ENCODE peak calls at places on chromosomes 12 and 14, in four cellular contexts. G is GM12878, W is HepG2, Q is K562. M is an unnamed sample.

GRCh38 chr14:65910108-65910507 is 497.6 kb downstream of the FUT8 start:
- DNase-seq in G (no peak), W (no peak), Q (no peak), M (no peak)

GRCh38 chr14:66495214-66496098 is 9.3 kb downstream of the CCDC196 start:
- DNase-seq in G (peak), W (peak), Q (peak), M (peak)

GRCh38 chr12:100987552-100988277 is 193.1 kb downstream of the ANO4 start:
- DNase-seq in G (peak), W (peak), Q (peak), M (peak)

GRCh38 chr12:11654338-11654737 is 4.9 kb downstream of the ETV6 start:
- DNase-seq in G (peak), W (no peak), Q (no peak), M (no peak)

GRCh38 chr12:56256326-56256960 is 1.7 kb downstream of the ANKRD52 start:
- DNase-seq in G (no peak), W (no peak), Q (no peak), M (no peak)

GRCh38 chr14:64826845-64827244 is 52.9 kb downstream of the SPTB start:
- DNase-seq in G (no peak), W (no peak), Q (no peak), M (no peak)

GRCh38 chr12:96403870-96404269 is 3.6 kb upstream of the CDK17 start:
- DNase-seq in G (peak), W (no peak), Q (no peak), M (no peak)

GRCh38 chr12:55972045-55972843 is 1.6 kb upstream of the RAB5B start:
- DNase-seq in G (no peak), W (peak), Q (no peak), M (no peak)

GRCh38 chr14:51816031-51816430 is 44.4 kb upstream of the GNG2 start:
- DNase-seq in G (no peak), W (no peak), Q (no peak), M (no peak)

GRCh38 chr12:17971850-17972249 is 118.1 kb downstream of the RERGL start:
- DNase-seq in G (no peak), W (no peak), Q (no peak), M (no peak)

GRCh38 chr14:21902561-21903199 is 229.1 kb upstream of the OR4E1 start:
- DNase-seq in G (no peak), W (no peak), Q (no peak), M (no peak)

GRCh38 chr12:62603811-62604098 is 137.1 kb downstream of the MON2 start:
- DNase-seq in G (no peak), W (no peak), Q (no peak), M (no peak)

GRCh38 chr12:57309420-57309819 is 58.4 kb upstream of the STAC3 start:
- DNase-seq in G (no peak), W (no peak), Q (no peak), M (no peak)

GRCh38 chr12:3145546-3146310 is 68.5 kb downstream of the TSPAN9 start:
- DNase-seq in G (no peak), W (no peak), Q (no peak), M (no peak)

GRCh38 chr12:113241191-113242017 is 20.1 kb downstream of the TPCN1 start:
- DNase-seq in G (no peak), W (peak), Q (no peak), M (no peak)
- TF ChIP-seq SP1 in G (no peak), W (no peak), Q (no peak), M (no peak)

GRCh38 chr14:22918809-22919600 is at the start of gene RBM23:
- DNase-seq in G (peak), W (peak), Q (peak), M (peak)

GRCh38 chr14:22920697-22921096 is 1.7 kb upstream of the RBM23 start:
- DNase-seq in G (no peak), W (no peak), Q (no peak), M (no peak)

GRCh38 chr14:22918519-22918808 is 485 bp downstream of the RBM23 start:
- DNase-seq in G (peak), W (no peak), Q (no peak), M (no peak)

GRCh38 chr14:22922294-22922693 is 3.3 kb upstream of the RBM23 start:
- DNase-seq in G (no peak), W (no peak), Q (no peak), M (no peak)

DNA sequence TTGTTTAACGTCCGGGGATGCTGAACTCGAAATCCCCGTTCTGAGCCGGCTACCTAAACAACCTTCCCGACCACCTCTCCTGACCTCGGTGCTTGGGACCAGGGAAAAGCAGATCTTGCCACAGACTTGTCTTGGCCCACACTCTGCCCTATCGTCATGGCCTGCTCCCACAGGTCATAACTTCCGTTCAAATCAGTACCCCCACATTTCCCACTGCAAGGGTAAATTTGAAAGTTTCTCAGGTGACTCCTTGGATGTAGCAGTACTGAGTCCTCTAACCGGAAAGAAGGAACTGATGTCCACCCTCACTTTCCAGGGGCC is 612 bp upstream of the RBM23 start:
- DNase-seq in G (no peak), W (no peak), Q (no peak), M (no peak)
- TF ChIP-seq TARDBP in G (no peak), W (no peak), Q (no peak), M (no peak)

DNA sequence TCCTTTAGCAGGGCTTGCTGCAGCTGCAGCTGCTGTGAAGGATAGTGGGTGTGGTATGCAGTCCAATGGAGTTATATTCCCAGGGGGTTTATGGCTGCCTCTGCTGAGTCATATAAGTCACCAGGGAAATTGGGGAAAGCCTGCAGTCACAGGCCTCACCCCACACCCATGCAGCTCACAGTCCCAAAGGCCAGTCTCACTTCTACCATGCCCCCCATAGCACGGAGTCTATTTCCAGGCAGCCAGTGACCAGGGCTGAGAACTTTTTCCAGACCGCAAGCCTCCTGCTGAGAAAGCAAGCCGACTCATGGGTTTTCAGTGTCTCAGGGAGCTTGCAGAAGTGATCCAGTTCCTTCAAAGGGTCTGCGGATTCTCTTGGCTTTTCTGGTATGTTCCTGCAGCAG is 322.4 kb upstream of the CLEC14A start:
- DNase-seq in G (no peak), W (no peak), Q (no peak), M (no peak)
- TF ChIP-seq SP1 in G (no peak), W (no peak), Q (no peak), M (no peak)

GRCh38 chr14:35492569-35493014 is 41.4 kb upstream of the INSM2 start:
- DNase-seq in G (no peak), W (peak), Q (no peak), M (no peak)
- TF ChIP-seq TARDBP in G (no peak), W (peak), Q (no peak), M (no peak)

GRCh38 chr12:51023625-51024395 is 2.4 kb downstream of the SLC11A2 start:
- DNase-seq in G (no peak), W (peak), Q (no peak), M (no peak)

GRCh38 chr12:51027342-51027835 is 1.2 kb upstream of the SLC11A2 start:
- DNase-seq in G (no peak), W (no peak), Q (no peak), M (no peak)

GRCh38 chr12:51025748-51026654 is at the start of gene SLC11A2:
- DNase-seq in G (peak), W (peak), Q (peak), M (peak)

GRCh38 chr12:51028126-51028810 is 2.1 kb upstream of the SLC11A2 start:
- DNase-seq in G (no peak), W (peak), Q (peak), M (peak)

DNA sequence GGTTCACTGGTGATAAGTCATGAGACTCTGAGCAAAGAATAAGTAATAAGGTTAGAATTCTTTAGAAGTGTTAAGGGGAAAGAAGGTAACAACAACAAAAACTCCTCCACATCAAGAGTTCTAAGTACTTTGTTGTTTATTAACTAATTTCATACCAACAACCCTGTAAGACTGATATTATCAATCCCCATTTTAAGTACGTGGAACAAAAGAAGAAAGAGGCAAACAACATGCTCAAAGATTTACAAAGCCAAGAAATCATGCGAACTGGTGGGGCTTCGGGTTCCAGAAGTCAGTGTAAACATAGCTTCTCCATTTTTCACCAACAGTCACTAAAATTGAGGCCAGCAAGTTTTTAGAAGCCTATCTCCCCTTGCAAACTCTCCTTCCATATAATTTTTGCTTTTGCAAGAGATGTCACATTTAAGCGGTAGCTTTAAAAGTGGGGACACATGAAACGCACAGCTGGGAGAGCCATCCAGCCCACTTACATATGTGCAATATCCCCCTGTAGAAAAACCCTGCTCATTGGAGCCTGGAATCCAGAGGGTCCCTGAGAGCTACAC is 919 bp downstream of the SLC11A2 start:
- DNase-seq in G (no peak), W (no peak), Q (no peak), M (no peak)
- TF ChIP-seq SP1 in G (no peak), W (no peak), Q (no peak), M (no peak)

GRCh38 chr12:32106517-32107366 is at the start of gene BICD1:
- DNase-seq in G (peak), W (peak), Q (peak), M (peak)
- TF ChIP-seq TARDBP in G (peak), W (peak), Q (no peak), M (no peak)

DNA sequence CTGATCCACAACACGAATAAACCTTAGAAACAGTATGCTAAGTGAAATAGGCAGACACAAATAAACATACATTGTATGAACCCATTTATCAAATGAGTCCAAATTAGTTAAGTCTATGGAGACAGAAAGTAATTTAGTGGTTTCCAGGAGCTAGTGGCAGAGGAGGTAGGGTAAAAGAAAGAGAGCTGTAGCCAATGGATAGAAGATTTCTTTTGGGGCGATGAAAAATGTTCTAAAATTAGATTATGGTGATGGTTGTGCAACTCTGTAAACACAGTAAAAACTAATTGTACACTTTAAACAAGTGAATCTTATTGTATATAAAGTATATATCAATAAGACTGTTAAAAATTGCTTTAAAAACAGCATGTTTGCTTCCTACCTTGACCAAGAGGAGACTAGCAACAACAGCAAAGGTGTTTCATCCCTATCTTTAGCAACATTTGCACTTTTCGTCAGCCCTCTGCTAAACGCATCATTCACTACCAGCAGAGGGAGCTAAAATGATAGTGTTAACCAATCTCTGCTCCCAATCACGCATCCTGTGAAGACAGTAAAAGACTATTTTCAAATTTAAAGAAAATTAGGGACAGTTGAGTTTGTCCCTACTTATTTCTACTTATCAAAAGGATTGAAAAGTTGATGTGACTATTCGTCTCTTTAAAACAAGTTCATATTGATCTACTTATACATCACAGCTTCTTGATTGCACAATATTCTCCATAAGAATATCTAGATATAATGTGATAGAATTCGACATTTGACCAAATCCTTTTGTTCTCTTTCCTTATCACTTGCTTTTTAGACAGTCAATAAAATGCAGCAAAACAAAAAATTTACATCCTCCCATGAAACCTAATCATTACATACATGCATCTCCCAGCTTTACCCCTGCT is 24.0 kb upstream of the LGR5 start:
- DNase-seq in G (peak), W (peak), Q (peak), M (peak)
- TF ChIP-seq SP1 in G (no peak), W (no peak), Q (no peak), M (no peak)

M was measured in HEK293T.